ENCODE peak calls at places on chromosomes 5 and 9, in ten cellular contexts. One of them, this sample, is unnamed.

GRCh38 chr9:104850771-104851170 is 77.2 kb downstream of the ABCA1 start:
- DNase-seq in CD8-positive, alpha-beta memory T cell: no peak
- DNase-seq in mucosa of descending colon: no peak
- DNase-seq in EL: peak
- DNase-seq in heart right ventricle: no peak
- DNase-seq in astrocyte: no peak
- DNase-seq in AG08395: no peak
- DNase-seq in HEK293T: no peak
- DNase-seq in brain microvascular endothelial cell: no peak
- DNase-seq in chondrocyte: no peak
- DNase-seq in this sample: no peak

GRCh38 chr5:98157368-98157767 is 616.1 kb upstream of the RGMB start:
- DNase-seq in CD8-positive, alpha-beta memory T cell: no peak
- DNase-seq in mucosa of descending colon: no peak
- DNase-seq in EL: no peak
- DNase-seq in heart right ventricle: no peak
- DNase-seq in astrocyte: no peak
- DNase-seq in AG08395: no peak
- DNase-seq in HEK293T: no peak
- DNase-seq in brain microvascular endothelial cell: no peak
- DNase-seq in chondrocyte: no peak
- DNase-seq in this sample: no peak

GRCh38 chr5:82185842-82186241 is 92.3 kb downstream of the RPS23 start:
- DNase-seq in CD8-positive, alpha-beta memory T cell: no peak
- DNase-seq in mucosa of descending colon: no peak
- DNase-seq in EL: no peak
- DNase-seq in heart right ventricle: no peak
- DNase-seq in astrocyte: no peak
- DNase-seq in AG08395: no peak
- DNase-seq in HEK293T: no peak
- DNase-seq in brain microvascular endothelial cell: no peak
- DNase-seq in chondrocyte: no peak
- DNase-seq in this sample: no peak

GRCh38 chr5:126403871-126404270 is 19.3 kb upstream of the GRAMD2B start:
- DNase-seq in CD8-positive, alpha-beta memory T cell: no peak
- DNase-seq in mucosa of descending colon: no peak
- DNase-seq in EL: peak
- DNase-seq in heart right ventricle: no peak
- DNase-seq in astrocyte: peak
- DNase-seq in AG08395: peak
- DNase-seq in HEK293T: no peak
- DNase-seq in brain microvascular endothelial cell: no peak
- DNase-seq in chondrocyte: no peak
- DNase-seq in this sample: no peak

GRCh38 chr9:98427491-98427890 is 172.0 kb upstream of the TBC1D2 start:
- DNase-seq in CD8-positive, alpha-beta memory T cell: no peak
- DNase-seq in mucosa of descending colon: no peak
- DNase-seq in EL: peak
- DNase-seq in heart right ventricle: no peak
- DNase-seq in astrocyte: peak
- DNase-seq in AG08395: no peak
- DNase-seq in HEK293T: no peak
- DNase-seq in brain microvascular endothelial cell: peak
- DNase-seq in chondrocyte: no peak
- DNase-seq in this sample: no peak

GRCh38 chr5:124677376-124677998 is 69.0 kb downstream of the ZNF608 start:
- DNase-seq in CD8-positive, alpha-beta memory T cell: no peak
- DNase-seq in mucosa of descending colon: peak
- DNase-seq in EL: no peak
- DNase-seq in heart right ventricle: no peak
- DNase-seq in astrocyte: no peak
- DNase-seq in AG08395: no peak
- DNase-seq in HEK293T: no peak
- DNase-seq in brain microvascular endothelial cell: peak
- DNase-seq in chondrocyte: no peak
- DNase-seq in this sample: no peak

GRCh38 chr5:179345429-179346321 is at the start of gene ADAMTS2:
- DNase-seq in CD8-positive, alpha-beta memory T cell: no peak
- DNase-seq in mucosa of descending colon: peak
- DNase-seq in EL: peak
- DNase-seq in heart right ventricle: peak
- DNase-seq in astrocyte: no peak
- DNase-seq in AG08395: peak
- DNase-seq in HEK293T: peak
- DNase-seq in brain microvascular endothelial cell: peak
- DNase-seq in chondrocyte: peak
- DNase-seq in this sample: peak

GRCh38 chr9:135482015-135482754 is 2.6 kb downstream of the PPP1R26 start:
- DNase-seq in CD8-positive, alpha-beta memory T cell: no peak
- DNase-seq in mucosa of descending colon: no peak
- DNase-seq in EL: no peak
- DNase-seq in heart right ventricle: no peak
- DNase-seq in astrocyte: no peak
- DNase-seq in AG08395: no peak
- DNase-seq in HEK293T: no peak
- DNase-seq in brain microvascular endothelial cell: no peak
- DNase-seq in chondrocyte: no peak
- DNase-seq in this sample: no peak

GRCh38 chr9:121827251-121827967 is 176.0 kb downstream of the DAB2IP start:
- DNase-seq in CD8-positive, alpha-beta memory T cell: no peak
- DNase-seq in mucosa of descending colon: no peak
- DNase-seq in EL: no peak
- DNase-seq in heart right ventricle: no peak
- DNase-seq in astrocyte: no peak
- DNase-seq in AG08395: no peak
- DNase-seq in HEK293T: no peak
- DNase-seq in brain microvascular endothelial cell: no peak
- DNase-seq in chondrocyte: no peak
- DNase-seq in this sample: no peak

GRCh38 chr9:137319434-137319975 is 17.4 kb upstream of the NRARP start:
- DNase-seq in CD8-positive, alpha-beta memory T cell: no peak
- DNase-seq in mucosa of descending colon: no peak
- DNase-seq in EL: no peak
- DNase-seq in heart right ventricle: peak
- DNase-seq in astrocyte: no peak
- DNase-seq in AG08395: no peak
- DNase-seq in HEK293T: no peak
- DNase-seq in brain microvascular endothelial cell: no peak
- DNase-seq in chondrocyte: no peak
- DNase-seq in this sample: no peak

GRCh38 chr5:82911902-82912301 is 165.3 kb downstream of the TMEM167A start:
- DNase-seq in CD8-positive, alpha-beta memory T cell: no peak
- DNase-seq in mucosa of descending colon: no peak
- DNase-seq in EL: no peak
- DNase-seq in heart right ventricle: no peak
- DNase-seq in astrocyte: no peak
- DNase-seq in AG08395: no peak
- DNase-seq in HEK293T: no peak
- DNase-seq in brain microvascular endothelial cell: no peak
- DNase-seq in chondrocyte: no peak
- DNase-seq in this sample: no peak

GRCh38 chr5:96023518-96023917 is 61.9 kb upstream of the ELL2 start:
- DNase-seq in CD8-positive, alpha-beta memory T cell: no peak
- DNase-seq in mucosa of descending colon: no peak
- DNase-seq in EL: peak
- DNase-seq in heart right ventricle: no peak
- DNase-seq in astrocyte: peak
- DNase-seq in AG08395: peak
- DNase-seq in HEK293T: no peak
- DNase-seq in brain microvascular endothelial cell: no peak
- DNase-seq in chondrocyte: no peak
- DNase-seq in this sample: no peak

GRCh38 chr5:76174101-76174500 is 90.9 kb downstream of the SV2C start:
- DNase-seq in CD8-positive, alpha-beta memory T cell: no peak
- DNase-seq in mucosa of descending colon: no peak
- DNase-seq in EL: no peak
- DNase-seq in heart right ventricle: no peak
- DNase-seq in astrocyte: no peak
- DNase-seq in AG08395: no peak
- DNase-seq in HEK293T: no peak
- DNase-seq in brain microvascular endothelial cell: no peak
- DNase-seq in chondrocyte: no peak
- DNase-seq in this sample: no peak

GRCh38 chr5:60402161-60402785 is 297.7 kb downstream of the DEPDC1B start:
- DNase-seq in CD8-positive, alpha-beta memory T cell: no peak
- DNase-seq in mucosa of descending colon: no peak
- DNase-seq in EL: no peak
- DNase-seq in heart right ventricle: no peak
- DNase-seq in astrocyte: no peak
- DNase-seq in AG08395: no peak
- DNase-seq in HEK293T: no peak
- DNase-seq in brain microvascular endothelial cell: no peak
- DNase-seq in chondrocyte: no peak
- DNase-seq in this sample: no peak

GRCh38 chr5:14457475-14457874 is 124.1 kb upstream of the OTULINL start:
- DNase-seq in CD8-positive, alpha-beta memory T cell: no peak
- DNase-seq in mucosa of descending colon: no peak
- DNase-seq in EL: no peak
- DNase-seq in heart right ventricle: no peak
- DNase-seq in astrocyte: peak
- DNase-seq in AG08395: no peak
- DNase-seq in HEK293T: no peak
- DNase-seq in brain microvascular endothelial cell: no peak
- DNase-seq in chondrocyte: no peak
- DNase-seq in this sample: no peak

GRCh38 chr5:150129813-150130492 is 25.7 kb downstream of the PDGFRB start:
- DNase-seq in CD8-positive, alpha-beta memory T cell: peak
- DNase-seq in mucosa of descending colon: peak
- DNase-seq in EL: peak
- DNase-seq in heart right ventricle: peak
- DNase-seq in astrocyte: no peak
- DNase-seq in AG08395: peak
- DNase-seq in HEK293T: peak
- DNase-seq in brain microvascular endothelial cell: peak
- DNase-seq in chondrocyte: no peak
- DNase-seq in this sample: peak

GRCh38 chr9:16197578-16198370 is 644.9 kb downstream of the CCDC171 start:
- DNase-seq in CD8-positive, alpha-beta memory T cell: no peak
- DNase-seq in mucosa of descending colon: no peak
- DNase-seq in EL: peak
- DNase-seq in heart right ventricle: no peak
- DNase-seq in astrocyte: peak
- DNase-seq in AG08395: peak
- DNase-seq in HEK293T: no peak
- DNase-seq in brain microvascular endothelial cell: peak
- DNase-seq in chondrocyte: no peak
- DNase-seq in this sample: no peak

GRCh38 chr5:432201-432927 is 10.6 kb upstream of the EXOC3 start:
- DNase-seq in CD8-positive, alpha-beta memory T cell: no peak
- DNase-seq in mucosa of descending colon: no peak
- DNase-seq in EL: no peak
- DNase-seq in heart right ventricle: no peak
- DNase-seq in astrocyte: no peak
- DNase-seq in AG08395: no peak
- DNase-seq in HEK293T: no peak
- DNase-seq in brain microvascular endothelial cell: no peak
- DNase-seq in chondrocyte: peak
- DNase-seq in this sample: peak

GRCh38 chr5:71586052-71586940 is 844 bp upstream of the MCCC2 start:
- DNase-seq in CD8-positive, alpha-beta memory T cell: no peak
- DNase-seq in mucosa of descending colon: no peak
- DNase-seq in EL: no peak
- DNase-seq in heart right ventricle: no peak
- DNase-seq in astrocyte: no peak
- DNase-seq in AG08395: peak
- DNase-seq in HEK293T: no peak
- DNase-seq in brain microvascular endothelial cell: no peak
- DNase-seq in chondrocyte: no peak
- DNase-seq in this sample: no peak

GRCh38 chr5:73336366-73336765 is 112.2 kb downstream of the FOXD1 start:
- DNase-seq in CD8-positive, alpha-beta memory T cell: no peak
- DNase-seq in mucosa of descending colon: no peak
- DNase-seq in EL: peak
- DNase-seq in heart right ventricle: no peak
- DNase-seq in astrocyte: peak
- DNase-seq in AG08395: no peak
- DNase-seq in HEK293T: no peak
- DNase-seq in brain microvascular endothelial cell: no peak
- DNase-seq in chondrocyte: no peak
- DNase-seq in this sample: no peak

GRCh38 chr9:96009690-96010477 is 134.4 kb downstream of the ERCC6L2 start:
- DNase-seq in CD8-positive, alpha-beta memory T cell: peak
- DNase-seq in mucosa of descending colon: no peak
- DNase-seq in EL: no peak
- DNase-seq in heart right ventricle: no peak
- DNase-seq in astrocyte: peak
- DNase-seq in AG08395: no peak
- DNase-seq in HEK293T: no peak
- DNase-seq in brain microvascular endothelial cell: peak
- DNase-seq in chondrocyte: no peak
- DNase-seq in this sample: no peak

GRCh38 chr9:73133042-73133651 is 18.5 kb upstream of the ANXA1 start:
- DNase-seq in CD8-positive, alpha-beta memory T cell: peak
- DNase-seq in mucosa of descending colon: no peak
- DNase-seq in EL: no peak
- DNase-seq in heart right ventricle: no peak
- DNase-seq in astrocyte: no peak
- DNase-seq in AG08395: no peak
- DNase-seq in HEK293T: no peak
- DNase-seq in brain microvascular endothelial cell: no peak
- DNase-seq in chondrocyte: no peak
- DNase-seq in this sample: no peak

GRCh38 chr5:134005415-134006118 is 792 bp upstream of the VDAC1 start:
- DNase-seq in CD8-positive, alpha-beta memory T cell: no peak
- DNase-seq in mucosa of descending colon: peak
- DNase-seq in EL: no peak
- DNase-seq in heart right ventricle: peak
- DNase-seq in astrocyte: no peak
- DNase-seq in AG08395: peak
- DNase-seq in HEK293T: no peak
- DNase-seq in brain microvascular endothelial cell: no peak
- DNase-seq in chondrocyte: peak
- DNase-seq in this sample: peak

GRCh38 chr5:107274576-107274975 is 396.2 kb downstream of the EFNA5 start:
- DNase-seq in CD8-positive, alpha-beta memory T cell: no peak
- DNase-seq in mucosa of descending colon: no peak
- DNase-seq in EL: no peak
- DNase-seq in heart right ventricle: no peak
- DNase-seq in astrocyte: peak
- DNase-seq in AG08395: peak
- DNase-seq in HEK293T: no peak
- DNase-seq in brain microvascular endothelial cell: no peak
- DNase-seq in chondrocyte: no peak
- DNase-seq in this sample: no peak

GRCh38 chr5:67215592-67216471 is 19.2 kb upstream of the CD180 start:
- DNase-seq in CD8-positive, alpha-beta memory T cell: peak
- DNase-seq in mucosa of descending colon: peak
- DNase-seq in EL: peak
- DNase-seq in heart right ventricle: peak
- DNase-seq in astrocyte: no peak
- DNase-seq in AG08395: no peak
- DNase-seq in HEK293T: no peak
- DNase-seq in brain microvascular endothelial cell: peak
- DNase-seq in chondrocyte: no peak
- DNase-seq in this sample: peak

GRCh38 chr9:74589576-74589975 is 92.4 kb downstream of the RORB start:
- DNase-seq in CD8-positive, alpha-beta memory T cell: no peak
- DNase-seq in mucosa of descending colon: no peak
- DNase-seq in EL: no peak
- DNase-seq in heart right ventricle: no peak
- DNase-seq in astrocyte: no peak
- DNase-seq in AG08395: no peak
- DNase-seq in HEK293T: no peak
- DNase-seq in brain microvascular endothelial cell: no peak
- DNase-seq in chondrocyte: no peak
- DNase-seq in this sample: no peak

GRCh38 chr9:133973791-133974630 is 18.1 kb downstream of the VAV2 start:
- DNase-seq in CD8-positive, alpha-beta memory T cell: no peak
- DNase-seq in mucosa of descending colon: peak
- DNase-seq in EL: no peak
- DNase-seq in heart right ventricle: no peak
- DNase-seq in astrocyte: no peak
- DNase-seq in AG08395: no peak
- DNase-seq in HEK293T: no peak
- DNase-seq in brain microvascular endothelial cell: no peak
- DNase-seq in chondrocyte: peak
- DNase-seq in this sample: peak

GRCh38 chr9:3179716-3180115 is 335.8 kb upstream of the PUM3 start:
- DNase-seq in CD8-positive, alpha-beta memory T cell: no peak
- DNase-seq in mucosa of descending colon: no peak
- DNase-seq in EL: no peak
- DNase-seq in heart right ventricle: no peak
- DNase-seq in astrocyte: no peak
- DNase-seq in AG08395: no peak
- DNase-seq in HEK293T: no peak
- DNase-seq in brain microvascular endothelial cell: no peak
- DNase-seq in chondrocyte: no peak
- DNase-seq in this sample: no peak